ENCODE peak calls at places on chromosomes 7 and 10, in four cellular contexts. K is left ventricle myocardium inferior, N is stomach, V is thyroid gland. O is an unnamed sample.

GRCh38 chr7:5479133-5479745 is 55.6 kb upstream of the TNRC18 start:
- DNase-seq in K (no peak), N (no peak), V (no peak), O (no peak)

GRCh38 chr7:90595341-90595800 is 750 bp upstream of the CDK14 start:
- DNase-seq in K (no peak), N (no peak), V (no peak), O (no peak)

GRCh38 chr7:100874577-100875355 is at the start of gene SRRT:
- DNase-seq in K (peak), N (peak), V (peak), O (peak)

GRCh38 chr7:90607196-90607595 is 11.1 kb downstream of the CDK14 start:
- DNase-seq in K (no peak), N (no peak), V (no peak), O (no peak)

GRCh38 chr7:91357379-91357778 is 93.1 kb downstream of the FZD1 start:
- DNase-seq in K (no peak), N (no peak), V (no peak), O (no peak)

GRCh38 chr10:79390551-79391229 is 43.4 kb downstream of the PPIF start:
- DNase-seq in K (peak), N (peak), V (no peak), O (peak)

GRCh38 chr7:92874567-92874966 is 38.2 kb upstream of the CDK6 start:
- DNase-seq in K (no peak), N (no peak), V (no peak), O (no peak)

GRCh38 chr10:118045154-118045841 is 1.4 kb downstream of the RAB11FIP2 start:
- DNase-seq in K (no peak), N (no peak), V (no peak), O (no peak)

GRCh38 chr7:141593134-141593533 is 41.9 kb downstream of the AGK start:
- DNase-seq in K (no peak), N (no peak), V (no peak), O (no peak)

GRCh38 chr7:133139350-133139749 is 57.5 kb upstream of the CHCHD3 start:
- DNase-seq in K (no peak), N (no peak), V (no peak), O (no peak)

DNA sequence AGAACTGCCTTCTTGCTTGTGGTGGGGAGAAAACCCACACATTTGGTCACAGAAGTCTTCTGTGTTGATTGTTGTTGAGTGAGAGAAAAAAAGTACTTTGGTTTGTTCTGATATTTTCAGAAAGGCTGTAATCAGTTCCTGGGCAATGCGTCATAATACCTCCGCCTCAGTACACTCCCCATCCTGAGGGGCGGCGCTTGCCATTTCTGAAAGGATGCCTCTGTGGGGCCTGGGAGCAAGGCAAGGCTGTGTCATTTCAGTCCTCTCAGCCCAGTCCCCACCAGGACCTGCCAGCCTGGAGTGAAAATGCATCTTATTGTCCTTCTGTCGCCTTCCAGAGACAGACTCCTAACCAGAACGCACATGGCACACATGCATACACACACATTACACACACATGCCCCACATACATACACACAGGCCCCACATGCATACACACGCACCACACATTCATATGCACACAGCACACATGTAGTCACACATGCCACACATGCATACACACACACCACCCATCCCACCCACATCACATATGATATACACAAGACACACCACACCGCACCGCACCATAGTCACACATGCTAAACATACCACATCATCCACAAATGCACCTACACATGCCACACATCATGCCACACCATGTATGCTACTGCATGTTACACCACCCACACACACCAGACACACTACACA is 90.0 kb downstream of the CXCL12 start:
- DNase-seq in K (no peak), N (no peak), V (no peak), O (no peak)
- H3K27ac ChIP-seq in K (peak), N (peak), V (no peak), O (peak)

GRCh38 chr7:151856098-151856497 is 20.8 kb downstream of the PRKAG2 start:
- DNase-seq in K (no peak), N (no peak), V (no peak), O (no peak)
- TF ChIP-seq CTCF in K (no peak), N (no peak), V (no peak), O (no peak)

GRCh38 chr10:8044331-8044907 is 10.1 kb upstream of the GATA3 start:
- DNase-seq in K (no peak), N (no peak), V (no peak), O (no peak)
- H3K4me3 ChIP-seq in K (peak), N (no peak), V (no peak), O (peak)

GRCh38 chr7:6575246-6576023 is 1.8 kb upstream of the ZDHHC4 start:
- DNase-seq in K (no peak), N (no peak), V (no peak), O (no peak)

GRCh38 chr7:6576024-6576866 is 1.0 kb upstream of the ZDHHC4 start:
- DNase-seq in K (no peak), N (no peak), V (no peak), O (no peak)

GRCh38 chr7:6578114-6579084 is 1.1 kb downstream of the ZDHHC4 start:
- DNase-seq in K (no peak), N (no peak), V (no peak), O (no peak)

GRCh38 chr7:6579446-6579845 is 2.2 kb downstream of the ZDHHC4 start:
- DNase-seq in K (no peak), N (no peak), V (no peak), O (no peak)

GRCh38 chr7:6577369-6578113 is at the start of gene ZDHHC4:
- DNase-seq in K (peak), N (peak), V (peak), O (peak)
- H3K27ac ChIP-seq in K (peak), N (peak), V (peak), O (peak)

GRCh38 chr10:119355930-119356329 is 148.6 kb downstream of the GRK5 start:
- DNase-seq in K (no peak), N (no peak), V (no peak), O (no peak)
- TF ChIP-seq CTCF in K (peak), N (peak), V (no peak), O (no peak)

GRCh38 chr7:20216637-20217036 is 547 bp downstream of the MACC1 start:
- DNase-seq in K (no peak), N (no peak), V (no peak), O (no peak)
- H3K4me3 ChIP-seq in K (no peak), N (peak), V (no peak), O (no peak)

GRCh38 chr10:4704034-4704545 is 121.9 kb upstream of the AKR1E2 start:
- DNase-seq in K (no peak), N (no peak), V (no peak), O (no peak)
- H3K27ac ChIP-seq in K (peak), N (peak), V (no peak), O (no peak)

GRCh38 chr7:1844956-1845390 is 174.9 kb downstream of the ELFN1 start:
- DNase-seq in K (peak), N (no peak), V (peak), O (no peak)

GRCh38 chr7:1844336-1844955 is 174.4 kb downstream of the ELFN1 start:
- DNase-seq in K (peak), N (no peak), V (no peak), O (no peak)

GRCh38 chr7:1842321-1843221 is 172.5 kb downstream of the ELFN1 start:
- DNase-seq in K (peak), N (no peak), V (no peak), O (no peak)

GRCh38 chr7:1843921-1844335 is 173.9 kb downstream of the ELFN1 start:
- DNase-seq in K (peak), N (no peak), V (no peak), O (no peak)

GRCh38 chr7:1843271-1843861 is 173.3 kb downstream of the ELFN1 start:
- DNase-seq in K (no peak), N (no peak), V (no peak), O (no peak)
- TF ChIP-seq CTCF in K (no peak), N (no peak), V (no peak), O (no peak)

DNA sequence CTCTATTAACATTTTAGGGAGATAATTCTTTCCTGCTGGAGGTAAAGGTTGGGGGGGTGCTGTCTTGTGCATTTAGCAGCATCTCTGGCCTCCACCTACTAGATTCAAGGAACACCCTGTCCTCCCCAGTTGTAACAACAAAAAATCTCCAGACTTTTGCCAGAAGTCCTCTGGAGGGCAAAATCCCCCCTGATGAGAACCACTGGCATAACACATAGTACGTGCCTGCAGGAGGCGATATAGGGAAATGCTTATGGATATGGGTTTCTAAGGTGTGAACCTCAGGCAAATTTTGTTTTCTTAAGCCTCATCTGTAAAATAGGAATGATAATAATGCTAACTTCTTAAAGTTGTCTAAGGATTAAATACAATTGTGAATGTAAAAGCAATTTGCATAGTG is 2.9 kb upstream of the OSBPL3 start:
- DNase-seq in K (no peak), N (no peak), V (no peak), O (no peak)
- H3K4me3 ChIP-seq in K (no peak), N (no peak), V (no peak), O (no peak)

GRCh38 chr7:48091506-48092433 is 2.7 kb downstream of the UPP1 start:
- DNase-seq in K (no peak), N (no peak), V (no peak), O (no peak)
- H3K27ac ChIP-seq in K (no peak), N (no peak), V (no peak), O (no peak)

O was measured in thoracic aorta.